ENCODE peak calls at places on chromosomes 7 and 10, in six cellular contexts. One of them, this sample, is unnamed. For H3K4me1, the result is how much of the 10 kb centered on the place peaks cover.

GRCh38 chr10:21953585-21954057 is 49.9 kb downstream of the DNAJC1 start:
- DNase-seq in CD4-positive, CD25-positive, alpha-beta regulatory T cell: no peak
- DNase-seq in testis: no peak
- DNase-seq in K562: peak
- DNase-seq in gastrocnemius medialis: no peak
- DNase-seq in H9: no peak
- DNase-seq in this sample: peak

GRCh38 chr10:17232276-17232987 is 4.4 kb downstream of the VIM start:
- DNase-seq in CD4-positive, CD25-positive, alpha-beta regulatory T cell: no peak
- DNase-seq in H9: no peak
- DNase-seq in K562: no peak
- DNase-seq in gastrocnemius medialis: no peak
- DNase-seq in testis: no peak
- DNase-seq in this sample: no peak

GRCh38 chr7:101210143-101210542 is 7.2 kb downstream of the PLOD3 start:
- DNase-seq in H9: no peak
- DNase-seq in testis: no peak
- DNase-seq in K562: no peak
- DNase-seq in CD4-positive, CD25-positive, alpha-beta regulatory T cell: no peak
- DNase-seq in gastrocnemius medialis: no peak
- DNase-seq in this sample: no peak

GRCh38 chr7:80312139-80312661 is 177.6 kb downstream of the GNAI1 start:
- DNase-seq in CD4-positive, CD25-positive, alpha-beta regulatory T cell: no peak
- DNase-seq in gastrocnemius medialis: no peak
- DNase-seq in testis: no peak
- DNase-seq in H9: no peak
- DNase-seq in K562: no peak
- DNase-seq in this sample: no peak

GRCh38 chr7:33757050-33757449 is 148.3 kb upstream of the BMPER start:
- DNase-seq in testis: no peak
- DNase-seq in H9: no peak
- DNase-seq in gastrocnemius medialis: peak
- DNase-seq in K562: no peak
- DNase-seq in CD4-positive, CD25-positive, alpha-beta regulatory T cell: no peak
- DNase-seq in this sample: no peak

GRCh38 chr7:44104880-44105771 is 981 bp downstream of the AEBP1 start:
- DNase-seq in H9: no peak
- DNase-seq in testis: no peak
- DNase-seq in gastrocnemius medialis: no peak
- DNase-seq in CD4-positive, CD25-positive, alpha-beta regulatory T cell: no peak
- DNase-seq in K562: no peak
- DNase-seq in this sample: no peak

GRCh38 chr10:77004917-77005564 is 632.6 kb downstream of the KCNMA1 start:
- DNase-seq in testis: peak
- DNase-seq in H9: peak
- DNase-seq in gastrocnemius medialis: no peak
- DNase-seq in CD4-positive, CD25-positive, alpha-beta regulatory T cell: no peak
- DNase-seq in K562: peak
- DNase-seq in this sample: no peak

GRCh38 chr7:22452142-22452763 is 47.7 kb downstream of the STEAP1B start:
- DNase-seq in K562: peak
- DNase-seq in testis: peak
- DNase-seq in H9: peak
- DNase-seq in CD4-positive, CD25-positive, alpha-beta regulatory T cell: no peak
- DNase-seq in gastrocnemius medialis: peak
- DNase-seq in this sample: no peak

GRCh38 chr10:89836840-89837172 is 135.4 kb downstream of the KIF20B start:
- DNase-seq in gastrocnemius medialis: no peak
- DNase-seq in testis: no peak
- DNase-seq in H9: no peak
- DNase-seq in K562: no peak
- DNase-seq in CD4-positive, CD25-positive, alpha-beta regulatory T cell: no peak
- DNase-seq in this sample: no peak

GRCh38 chr10:86668297-86669165 is at the start of gene LDB3:
- DNase-seq in H9: no peak
- DNase-seq in CD4-positive, CD25-positive, alpha-beta regulatory T cell: no peak
- DNase-seq in gastrocnemius medialis: peak
- DNase-seq in K562: no peak
- DNase-seq in testis: no peak
- DNase-seq in this sample: no peak

GRCh38 chr10:82811621-82812020 is 936.6 kb downstream of the NRG3 start:
- DNase-seq in H9: peak
- DNase-seq in K562: peak
- DNase-seq in CD4-positive, CD25-positive, alpha-beta regulatory T cell: no peak
- DNase-seq in testis: peak
- DNase-seq in gastrocnemius medialis: no peak
- DNase-seq in this sample: no peak

GRCh38 chr10:8584666-8585065 is 530.2 kb downstream of the GATA3 start:
- DNase-seq in testis: no peak
- DNase-seq in CD4-positive, CD25-positive, alpha-beta regulatory T cell: no peak
- DNase-seq in H9: no peak
- DNase-seq in K562: no peak
- DNase-seq in gastrocnemius medialis: no peak
- DNase-seq in this sample: no peak

GRCh38 chr10:110791541-110792073 is 80.1 kb upstream of the PDCD4 start:
- DNase-seq in CD4-positive, CD25-positive, alpha-beta regulatory T cell: no peak
- DNase-seq in H9: no peak
- DNase-seq in testis: no peak
- DNase-seq in gastrocnemius medialis: no peak
- DNase-seq in K562: peak
- DNase-seq in this sample: no peak

GRCh38 chr10:110793887-110794286 is 77.8 kb upstream of the PDCD4 start:
- DNase-seq in K562: no peak
- DNase-seq in gastrocnemius medialis: no peak
- DNase-seq in H9: no peak
- DNase-seq in testis: no peak
- DNase-seq in CD4-positive, CD25-positive, alpha-beta regulatory T cell: no peak
- DNase-seq in this sample: no peak

GRCh38 chr10:110792476-110792875 is 79.3 kb upstream of the PDCD4 start:
- DNase-seq in CD4-positive, CD25-positive, alpha-beta regulatory T cell: no peak
- DNase-seq in gastrocnemius medialis: no peak
- DNase-seq in H9: no peak
- DNase-seq in testis: no peak
- DNase-seq in K562: no peak
- DNase-seq in this sample: no peak

GRCh38 chr10:110794808-110795207 is 76.9 kb upstream of the PDCD4 start:
- DNase-seq in CD4-positive, CD25-positive, alpha-beta regulatory T cell: no peak
- DNase-seq in K562: no peak
- DNase-seq in testis: peak
- DNase-seq in H9: no peak
- DNase-seq in gastrocnemius medialis: no peak
- DNase-seq in this sample: no peak

DNA sequence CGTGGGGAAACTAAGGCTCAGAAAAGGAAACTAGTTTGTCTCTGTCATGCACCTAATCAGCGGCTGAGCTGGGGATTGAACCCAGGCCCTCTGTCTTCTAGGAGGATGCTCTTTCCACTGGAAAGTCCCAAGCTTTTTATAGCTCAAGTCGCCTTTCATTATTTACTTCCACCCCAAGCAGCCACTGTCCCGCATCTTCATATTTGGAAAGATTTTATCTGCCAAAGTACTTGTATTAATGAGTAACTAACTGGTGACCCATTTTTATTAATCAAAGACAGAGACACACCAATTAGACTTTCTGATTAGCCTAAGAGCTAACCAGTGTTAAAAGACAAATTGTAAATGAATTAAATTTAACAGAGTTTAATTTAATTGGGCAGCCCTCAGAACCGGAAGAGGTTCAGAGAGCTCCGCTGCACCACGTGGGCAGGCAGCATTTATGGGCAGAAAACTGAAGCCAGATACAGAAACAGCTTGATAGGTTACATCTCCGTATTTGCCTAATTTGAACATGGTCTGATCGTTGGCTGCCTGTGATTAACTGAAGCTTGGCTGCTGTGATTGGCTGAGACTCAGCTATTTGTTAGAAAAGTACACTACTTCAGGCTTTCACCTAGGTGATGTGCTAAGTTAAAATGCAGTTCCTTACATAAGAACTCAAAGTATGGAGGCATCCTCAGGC is 78.5 kb upstream of the PDCD4 start:
- DNase-seq in K562: no peak
- DNase-seq in CD4-positive, CD25-positive, alpha-beta regulatory T cell: no peak
- DNase-seq in gastrocnemius medialis: no peak
- DNase-seq in H9: no peak
- DNase-seq in testis: no peak
- DNase-seq in this sample: no peak
- H3K4me1 ChIP-seq in K562: under half
- H3K4me1 ChIP-seq in CD4-positive, CD25-positive, alpha-beta regulatory T cell: under half
- H3K4me1 ChIP-seq in gastrocnemius medialis: under half
- H3K4me1 ChIP-seq in H9: under half
- H3K4me1 ChIP-seq in testis: under half
- H3K4me1 ChIP-seq in this sample: under half

GRCh38 chr10:103445366-103445765 is 6.8 kb downstream of the CALHM2 start:
- DNase-seq in K562: no peak
- DNase-seq in CD4-positive, CD25-positive, alpha-beta regulatory T cell: no peak
- DNase-seq in gastrocnemius medialis: no peak
- DNase-seq in testis: no peak
- DNase-seq in H9: no peak
- DNase-seq in this sample: no peak
- H3K27ac ChIP-seq in K562: no peak
- H3K27ac ChIP-seq in CD4-positive, CD25-positive, alpha-beta regulatory T cell: peak
- H3K27ac ChIP-seq in gastrocnemius medialis: peak
- H3K27ac ChIP-seq in testis: peak
- H3K27ac ChIP-seq in H9: no peak
- H3K27ac ChIP-seq in this sample: no peak

GRCh38 chr10:71646051-71646450 is 73.5 kb downstream of the C10orf105 start:
- DNase-seq in H9: no peak
- DNase-seq in CD4-positive, CD25-positive, alpha-beta regulatory T cell: no peak
- DNase-seq in testis: no peak
- DNase-seq in gastrocnemius medialis: no peak
- DNase-seq in K562: no peak
- DNase-seq in this sample: no peak
- H3K4me1 ChIP-seq in H9: under half
- H3K4me1 ChIP-seq in CD4-positive, CD25-positive, alpha-beta regulatory T cell: under half
- H3K4me1 ChIP-seq in testis: under half
- H3K4me1 ChIP-seq in gastrocnemius medialis: under half
- H3K4me1 ChIP-seq in K562: half or more
- H3K4me1 ChIP-seq in this sample: under half

GRCh38 chr7:74713567-74713966 is 56.0 kb downstream of the GTF2I start:
- DNase-seq in CD4-positive, CD25-positive, alpha-beta regulatory T cell: no peak
- DNase-seq in H9: no peak
- DNase-seq in K562: no peak
- DNase-seq in gastrocnemius medialis: no peak
- DNase-seq in testis: no peak
- DNase-seq in this sample: no peak

GRCh38 chr7:74722045-74722603 is 51.7 kb upstream of the NCF1 start:
- DNase-seq in gastrocnemius medialis: no peak
- DNase-seq in CD4-positive, CD25-positive, alpha-beta regulatory T cell: no peak
- DNase-seq in K562: no peak
- DNase-seq in testis: no peak
- DNase-seq in H9: no peak
- DNase-seq in this sample: no peak

GRCh38 chr7:74717889-74718288 is 55.9 kb upstream of the NCF1 start:
- DNase-seq in gastrocnemius medialis: no peak
- DNase-seq in H9: no peak
- DNase-seq in K562: no peak
- DNase-seq in CD4-positive, CD25-positive, alpha-beta regulatory T cell: no peak
- DNase-seq in testis: no peak
- DNase-seq in this sample: no peak

GRCh38 chr7:74718336-74718735 is 55.5 kb upstream of the NCF1 start:
- DNase-seq in testis: no peak
- DNase-seq in H9: no peak
- DNase-seq in gastrocnemius medialis: no peak
- DNase-seq in K562: no peak
- DNase-seq in CD4-positive, CD25-positive, alpha-beta regulatory T cell: no peak
- DNase-seq in this sample: no peak
- H3K27ac ChIP-seq in testis: no peak
- H3K27ac ChIP-seq in H9: no peak
- H3K27ac ChIP-seq in gastrocnemius medialis: no peak
- H3K27ac ChIP-seq in K562: no peak
- H3K27ac ChIP-seq in CD4-positive, CD25-positive, alpha-beta regulatory T cell: no peak
- H3K27ac ChIP-seq in this sample: no peak

DNA sequence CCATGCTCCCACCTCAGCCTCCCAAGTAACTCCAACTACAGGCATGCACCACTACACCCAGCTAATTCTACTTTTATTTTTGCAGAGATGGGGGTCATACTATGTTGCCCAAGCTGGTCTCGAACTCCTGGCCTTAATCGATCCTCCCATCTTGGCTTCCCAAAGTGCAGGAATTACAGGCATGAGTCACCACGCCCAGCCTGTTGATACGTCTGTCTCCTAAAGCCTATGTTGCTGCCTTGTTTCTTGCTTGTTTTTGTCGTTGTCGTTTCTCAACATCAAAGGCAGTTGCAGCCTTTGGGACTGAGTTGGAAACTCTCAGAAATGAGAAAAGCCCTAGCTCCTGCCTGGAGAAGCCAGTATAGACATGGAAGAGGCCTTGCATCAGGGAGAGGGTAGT is 49.9 kb downstream of the SORBS1 start:
- DNase-seq in gastrocnemius medialis: no peak
- DNase-seq in H9: no peak
- DNase-seq in K562: no peak
- DNase-seq in testis: no peak
- DNase-seq in CD4-positive, CD25-positive, alpha-beta regulatory T cell: no peak
- DNase-seq in this sample: no peak
- H3K4me1 ChIP-seq in gastrocnemius medialis: half or more
- H3K4me1 ChIP-seq in H9: under half
- H3K4me1 ChIP-seq in K562: under half
- H3K4me1 ChIP-seq in testis: under half
- H3K4me1 ChIP-seq in CD4-positive, CD25-positive, alpha-beta regulatory T cell: under half
- H3K4me1 ChIP-seq in this sample: under half

GRCh38 chr10:90930070-90930837 is 9.4 kb upstream of the ANKRD1 start:
- DNase-seq in CD4-positive, CD25-positive, alpha-beta regulatory T cell: no peak
- DNase-seq in testis: peak
- DNase-seq in K562: no peak
- DNase-seq in gastrocnemius medialis: peak
- DNase-seq in H9: peak
- DNase-seq in this sample: no peak
- H3K27ac ChIP-seq in CD4-positive, CD25-positive, alpha-beta regulatory T cell: no peak
- H3K27ac ChIP-seq in testis: peak
- H3K27ac ChIP-seq in K562: no peak
- H3K27ac ChIP-seq in gastrocnemius medialis: peak
- H3K27ac ChIP-seq in H9: no peak
- H3K27ac ChIP-seq in this sample: no peak

GRCh38 chr10:3516626-3517255 is 268.3 kb downstream of the KLF6 start:
- DNase-seq in testis: no peak
- DNase-seq in gastrocnemius medialis: no peak
- DNase-seq in CD4-positive, CD25-positive, alpha-beta regulatory T cell: no peak
- DNase-seq in H9: no peak
- DNase-seq in K562: no peak
- DNase-seq in this sample: no peak

GRCh38 chr10:3514691-3515090 is 270.3 kb downstream of the KLF6 start:
- DNase-seq in H9: no peak
- DNase-seq in testis: no peak
- DNase-seq in CD4-positive, CD25-positive, alpha-beta regulatory T cell: no peak
- DNase-seq in K562: no peak
- DNase-seq in gastrocnemius medialis: no peak
- DNase-seq in this sample: no peak

GRCh38 chr10:3511483-3511882 is 273.5 kb downstream of the KLF6 start:
- DNase-seq in K562: no peak
- DNase-seq in CD4-positive, CD25-positive, alpha-beta regulatory T cell: no peak
- DNase-seq in gastrocnemius medialis: no peak
- DNase-seq in testis: no peak
- DNase-seq in H9: no peak
- DNase-seq in this sample: no peak

GRCh38 chr10:3512263-3512662 is 272.7 kb downstream of the KLF6 start:
- DNase-seq in testis: peak
- DNase-seq in H9: no peak
- DNase-seq in CD4-positive, CD25-positive, alpha-beta regulatory T cell: no peak
- DNase-seq in K562: no peak
- DNase-seq in gastrocnemius medialis: no peak
- DNase-seq in this sample: no peak

GRCh38 chr10:3516191-3516590 is 268.8 kb downstream of the KLF6 start:
- DNase-seq in K562: no peak
- DNase-seq in CD4-positive, CD25-positive, alpha-beta regulatory T cell: no peak
- DNase-seq in gastrocnemius medialis: no peak
- DNase-seq in testis: no peak
- DNase-seq in H9: no peak
- DNase-seq in this sample: no peak
- H3K4me1 ChIP-seq in K562: under half
- H3K4me1 ChIP-seq in CD4-positive, CD25-positive, alpha-beta regulatory T cell: under half
- H3K4me1 ChIP-seq in gastrocnemius medialis: under half
- H3K4me1 ChIP-seq in testis: under half
- H3K4me1 ChIP-seq in H9: under half
- H3K4me1 ChIP-seq in this sample: under half

This sample was measured in CD4-positive, alpha-beta memory T cell.